ENCODE peak calls at places on chromosome 21, in four cellular contexts. J is left ventricle myocardium inferior, D is cardiac fibroblast, H is sigmoid colon. X is an unnamed sample.

GRCh38 chr21:46622226-46622625 is 13.2 kb upstream of the PRMT2 start:
- DNase-seq in J (peak), D (no peak), H (peak), X (peak)

GRCh38 chr21:28336299-28336698 is 656.4 kb downstream of the LTN1 start:
- DNase-seq in J (no peak), D (peak), H (no peak), X (peak)

GRCh38 chr21:35294231-35294898 is 245.3 kb upstream of the RUNX1 start:
- DNase-seq in J (no peak), D (no peak), H (no peak), X (no peak)

GRCh38 chr21:27132270-27132669 is 165.4 kb upstream of the ADAMTS5 start:
- DNase-seq in J (no peak), D (peak), H (no peak), X (peak)

GRCh38 chr21:26790289-26790688 is 54.9 kb downstream of the ADAMTS1 start:
- DNase-seq in J (no peak), D (no peak), H (no peak), X (no peak)

GRCh38 chr21:46605759-46606426 is 1.0 kb upstream of the S100B start:
- DNase-seq in J (peak), D (no peak), H (no peak), X (no peak)

GRCh38 chr21:29187939-29188338 is 57.5 kb downstream of the MAP3K7CL start:
- DNase-seq in J (no peak), D (peak), H (peak), X (peak)

GRCh38 chr21:26659181-26659580 is 86.1 kb upstream of the CYYR1 start:
- DNase-seq in J (no peak), D (no peak), H (no peak), X (no peak)

GRCh38 chr21:46385846-46386725 is 62.1 kb downstream of the PCNT start:
- DNase-seq in J (no peak), D (no peak), H (no peak), X (no peak)

GRCh38 chr21:9837946-9838801 is 683.2 kb upstream of the TPTE start:
- DNase-seq in J (no peak), D (no peak), H (peak), X (no peak)

GRCh38 chr21:28337319-28337718 is 655.4 kb downstream of the LTN1 start:
- DNase-seq in J (no peak), D (peak), H (no peak), X (peak)

GRCh38 chr21:17402885-17403477 is 109.9 kb upstream of the CXADR start:
- DNase-seq in J (no peak), D (peak), H (no peak), X (no peak)

GRCh38 chr21:38244407-38244787 is 12.4 kb upstream of the KCNJ15 start:
- DNase-seq in J (no peak), D (no peak), H (no peak), X (no peak)

GRCh38 chr21:39208624-39209333 is 25.5 kb upstream of the PSMG1 start:
- DNase-seq in J (no peak), D (no peak), H (no peak), X (no peak)

GRCh38 chr21:29571949-29572348 is 273.2 kb downstream of the BACH1 start:
- DNase-seq in J (no peak), D (no peak), H (no peak), X (no peak)

GRCh38 chr21:46146856-46147255 is 8.5 kb downstream of the FTCD start:
- DNase-seq in J (no peak), D (no peak), H (peak), X (no peak)

GRCh38 chr21:35084869-35085268 is 35.8 kb upstream of the RUNX1 start:
- DNase-seq in J (no peak), D (peak), H (no peak), X (peak)

GRCh38 chr21:34805157-34805556 is 136.4 kb downstream of the CLIC6 start:
- DNase-seq in J (no peak), D (no peak), H (no peak), X (no peak)

GRCh38 chr21:31140025-31140424 is 101.7 kb upstream of the KRTAP19-8 start:
- DNase-seq in J (no peak), D (no peak), H (no peak), X (no peak)

GRCh38 chr21:35150562-35151226 is 101.6 kb upstream of the RUNX1 start:
- DNase-seq in J (no peak), D (peak), H (no peak), X (peak)

GRCh38 chr21:21860888-21861287 is 862.7 kb downstream of the NCAM2 start:
- DNase-seq in J (no peak), D (peak), H (no peak), X (no peak)

GRCh38 chr21:46168238-46168637 is 12.9 kb upstream of the FTCD start:
- DNase-seq in J (no peak), D (no peak), H (peak), X (no peak)

GRCh38 chr21:31992391-31992790 is 119.6 kb downstream of the HUNK start:
- DNase-seq in J (no peak), D (no peak), H (no peak), X (no peak)

GRCh38 chr21:19508844-19509243 is 1105.3 kb upstream of the TMPRSS15 start:
- DNase-seq in J (no peak), D (no peak), H (no peak), X (no peak)

GRCh38 chr21:36316872-36317484 is 3.0 kb upstream of the MORC3 start:
- DNase-seq in J (no peak), D (no peak), H (no peak), X (no peak)

GRCh38 chr21:38716942-38717341 is 88.8 kb upstream of the ETS2 start:
- DNase-seq in J (no peak), D (no peak), H (no peak), X (no peak)

GRCh38 chr21:26460621-26461020 is 112.5 kb downstream of the CYYR1 start:
- DNase-seq in J (no peak), D (no peak), H (no peak), X (no peak)

GRCh38 chr21:34835526-34835925 is 166.7 kb downstream of the CLIC6 start:
- DNase-seq in J (no peak), D (peak), H (peak), X (no peak)

GRCh38 chr21:32772281-32773047 is 909 bp upstream of the PAXBP1 start:
- DNase-seq in J (no peak), D (peak), H (no peak), X (no peak)

GRCh38 chr21:42618713-42619112 is 34.7 kb upstream of the PDE9A start:
- DNase-seq in J (no peak), D (no peak), H (no peak), X (no peak)
- TF ChIP-seq CTCF in J (no peak), D (no peak), H (no peak), X (no peak)

GRCh38 chr21:16086936-16087335 is 357.2 kb downstream of the USP25 start:
- DNase-seq in J (no peak), D (no peak), H (no peak), X (no peak)

GRCh38 chr21:16085436-16085835 is 355.7 kb downstream of the USP25 start:
- DNase-seq in J (no peak), D (peak), H (no peak), X (no peak)

GRCh38 chr21:16084776-16085364 is 355.1 kb downstream of the USP25 start:
- DNase-seq in J (peak), D (peak), H (peak), X (peak)

GRCh38 chr21:16087523-16087922 is 357.7 kb downstream of the USP25 start:
- DNase-seq in J (no peak), D (no peak), H (no peak), X (no peak)

DNA sequence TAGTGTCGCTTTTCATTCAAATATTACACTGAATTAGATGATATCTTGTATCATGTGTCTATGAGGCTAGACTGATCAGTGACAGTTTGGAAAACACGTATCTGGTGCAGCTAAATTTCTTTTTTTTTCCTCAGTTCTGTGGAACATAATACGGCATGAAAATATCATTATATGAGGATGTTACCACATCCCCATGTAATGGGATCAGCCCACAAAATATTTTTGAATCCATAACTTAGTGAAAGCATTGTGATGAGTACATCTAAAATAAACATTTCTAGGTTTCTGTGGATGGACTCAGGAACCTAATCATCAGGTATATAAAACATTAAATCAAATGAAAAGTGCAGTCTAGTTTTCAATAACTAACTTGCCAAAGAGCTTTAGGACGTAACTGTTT is 356.3 kb downstream of the USP25 start:
- DNase-seq in J (no peak), D (no peak), H (no peak), X (no peak)
- H3K4me3 ChIP-seq in J (no peak), D (no peak), H (no peak), X (no peak)

GRCh38 chr21:14952916-14953315 is 111.9 kb downstream of the NRIP1 start:
- DNase-seq in J (no peak), D (no peak), H (no peak), X (no peak)
- TF ChIP-seq CTCF in J (no peak), D (no peak), H (no peak), X (no peak)

GRCh38 chr21:44525431-44526095 is 14.4 kb downstream of the KRTAP10-1 start:
- DNase-seq in J (peak), D (no peak), H (peak), X (no peak)
- H3K4me3 ChIP-seq in J (no peak), D (no peak), H (no peak), X (no peak)

DNA sequence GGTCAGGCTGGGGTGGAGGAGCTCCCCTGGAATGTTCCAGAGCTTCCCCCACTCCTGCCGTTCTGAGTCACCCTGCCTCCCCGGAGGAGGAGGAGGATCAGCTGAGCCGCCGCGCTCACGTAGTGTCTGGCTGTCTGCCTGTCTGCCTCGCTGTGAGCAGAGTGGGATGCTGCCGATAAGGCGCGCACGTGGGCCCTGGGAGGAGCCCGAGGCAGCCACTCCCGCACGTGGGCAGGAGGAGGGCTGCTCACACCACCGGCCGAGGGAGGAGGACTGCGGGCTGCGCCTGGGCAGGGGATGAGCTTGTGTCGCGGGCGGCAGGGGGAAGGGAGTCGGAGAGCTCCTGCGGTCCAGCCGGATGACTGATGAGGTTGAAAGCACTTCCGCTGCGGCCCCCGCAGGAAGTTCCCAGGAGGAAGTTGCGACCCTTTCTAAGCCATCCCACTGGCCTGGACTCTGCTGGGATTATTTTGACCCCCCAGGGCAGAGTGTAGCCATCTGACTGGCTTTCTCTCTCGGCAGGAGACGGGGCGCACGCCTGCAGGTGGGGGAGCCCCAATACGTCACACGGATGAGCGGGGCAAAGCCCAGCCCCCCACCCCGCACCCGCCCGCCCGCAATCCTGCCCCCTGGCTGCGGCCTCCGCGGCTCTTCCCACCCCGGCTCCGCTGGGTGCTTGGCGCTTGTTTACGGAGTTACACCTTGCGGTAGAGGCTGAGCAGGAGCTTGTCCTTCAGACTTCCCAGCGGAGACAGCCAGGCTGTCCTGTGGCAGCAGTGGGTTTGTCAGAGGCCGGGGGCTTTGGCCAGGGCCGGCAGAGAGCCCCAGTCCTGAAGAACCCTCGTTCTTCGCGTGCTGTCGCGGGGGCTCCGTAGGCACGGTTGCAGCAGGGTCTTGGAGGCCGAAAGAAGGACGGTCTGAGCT is 9.8 kb downstream of the PDXK start:
- DNase-seq in J (peak), D (peak), H (peak), X (peak)
- TF ChIP-seq CTCF in J (peak), D (no peak), H (no peak), X (peak)

X was measured in astrocyte of the cerebellum.